ENCODE peak calls at places on chromosomes 1 and 21, in nine cellular contexts. J is CD14-positive monocyte; P is stimulated activated CD4-positive, alpha-beta T cell treated with anti-CD3 and anti-CD28 coated beads, TNF-alpha, amount 100 ng/mL, for 4 hours; R is activated effector memory CD4-positive, alpha-beta T cell treated with anti-CD3 and anti-CD28 coated beads, Interleukin-2, amount 50 U/mL, for 16 hours; G is HFFc6; F is substantia nigra; N is ureter; E is GM23338; X is GM13976. D is an unnamed sample.
A peak's percentile ranks its signal among the peaks of the same experiment; 100 is the strongest.

GRCh38 chr1:154446292-154446691 is 41.1 kb downstream of the IL6R start:
- DNase-seq in J (no peak), P (no peak), R (no peak), G (peak; percentile 83), F (no peak), N (no peak), E (no peak), X (no peak), D (no peak)

GRCh38 chr1:23483327-23484252 is at the start of gene ASAP3:
- DNase-seq in J (no peak), P (no peak), R (no peak), G (peak; percentile 18), F (no peak), N (peak; percentile 58), E (peak; percentile 87), X (peak; percentile 41), D (no peak)

GRCh38 chr1:231385118-231385748 is 36.9 kb downstream of the EGLN1 start:
- DNase-seq in J (no peak), P (no peak), R (no peak), G (no peak), F (no peak), N (no peak), E (no peak), X (no peak), D (peak; percentile 63)

GRCh38 chr1:179817056-179817455 is 60.5 kb downstream of the TOR1AIP2 start:
- DNase-seq in J (no peak), P (no peak), R (peak; percentile 47), G (no peak), F (no peak), N (no peak), E (no peak), X (no peak), D (no peak)

GRCh38 chr1:115324649-115325420 is 13.2 kb downstream of the NGF start:
- DNase-seq in J (no peak), P (no peak), R (no peak), G (peak; percentile 67), F (no peak), N (no peak), E (no peak), X (no peak), D (no peak)

GRCh38 chr1:20600156-20600555 is 11.3 kb downstream of the CDA start:
- DNase-seq in J (no peak), P (no peak), R (no peak), G (no peak), F (no peak), N (no peak), E (no peak), X (no peak), D (no peak)

GRCh38 chr21:19557488-19557887 is 1153.9 kb upstream of the TMPRSS15 start:
- DNase-seq in J (no peak), P (no peak), R (no peak), G (no peak), F (no peak), N (no peak), E (no peak), X (no peak), D (no peak)

GRCh38 chr1:69523032-69523431 is 44.7 kb upstream of the LRRC7 start:
- DNase-seq in J (no peak), P (no peak), R (no peak), G (peak; percentile 4), F (no peak), N (no peak), E (no peak), X (no peak), D (peak; percentile 11)

GRCh38 chr21:41012425-41012824 is 155.5 kb upstream of the BACE2 start:
- DNase-seq in J (no peak), P (no peak), R (no peak), G (no peak), F (no peak), N (no peak), E (no peak), X (no peak), D (no peak)

GRCh38 chr1:107529511-107530149 is 388.8 kb downstream of the NTNG1 start:
- DNase-seq in J (no peak), P (no peak), R (no peak), G (peak; percentile 19), F (peak; percentile 1), N (no peak), E (peak; percentile 75), X (peak; percentile 62), D (peak; percentile 63)

GRCh38 chr1:212161231-212161781 is 123.9 kb upstream of the PPP2R5A start:
- DNase-seq in J (no peak), P (no peak), R (no peak), G (peak; percentile 84), F (no peak), N (no peak), E (no peak), X (no peak), D (peak; percentile 42)

GRCh38 chr21:32698286-32698685 is 29.5 kb downstream of the SYNJ1 start:
- DNase-seq in J (no peak), P (no peak), R (no peak), G (no peak), F (no peak), N (no peak), E (no peak), X (no peak), D (no peak)

GRCh38 chr1:204684551-204685235 is 845 bp downstream of the LRRN2 start:
- DNase-seq in J (no peak), P (no peak), R (no peak), G (no peak), F (no peak), N (no peak), E (peak; percentile 60), X (peak; percentile 45), D (no peak)

GRCh38 chr1:207421078-207421477 is 33.0 kb upstream of the CR2 start:
- DNase-seq in J (no peak), P (no peak), R (no peak), G (no peak), F (no peak), N (no peak), E (no peak), X (no peak), D (no peak)

GRCh38 chr1:174998569-174999215 is 1.1 kb upstream of the CACYBP start:
- DNase-seq in J (no peak), P (no peak), R (peak; percentile 74), G (no peak), F (no peak), N (peak; percentile 50), E (peak; percentile 84), X (peak; percentile 57), D (peak; percentile 70)

GRCh38 chr1:30968220-30968971 is 59.8 kb upstream of the SDC3 start:
- DNase-seq in J (no peak), P (no peak), R (no peak), G (no peak), F (no peak), N (no peak), E (no peak), X (no peak), D (no peak)

GRCh38 chr1:26290416-26291261 is 10.8 kb downstream of the SH3BGRL3 start:
- DNase-seq in J (peak; percentile 85), P (no peak), R (no peak), G (no peak), F (no peak), N (no peak), E (peak; percentile 41), X (peak; percentile 54), D (no peak)

GRCh38 chr1:42125552-42125951 is 27.7 kb upstream of the GUCA2B start:
- DNase-seq in J (no peak), P (no peak), R (no peak), G (no peak), F (no peak), N (no peak), E (no peak), X (no peak), D (no peak)

GRCh38 chr1:183070923-183071618 is 47.9 kb downstream of the LAMC1 start:
- DNase-seq in J (no peak), P (no peak), R (no peak), G (peak; percentile 88), F (no peak), N (no peak), E (peak; percentile 42), X (peak; percentile 70), D (no peak)

GRCh38 chr1:172137703-172138102 is 282.8 kb upstream of the C1orf105 start:
- DNase-seq in J (no peak), P (no peak), R (no peak), G (no peak), F (no peak), N (no peak), E (no peak), X (no peak), D (no peak)

GRCh38 chr1:168210312-168210711 is 15.5 kb upstream of the SFT2D2 start:
- DNase-seq in J (no peak), P (no peak), R (no peak), G (no peak), F (no peak), N (no peak), E (no peak), X (no peak), D (no peak)

D was measured in RWPE1.